ENCODE peak calls at places on chromosomes 13 and 19, in five cellular contexts. C, H, I, A and Q are unnamed samples.

GRCh38 chr19:33805840-33806433 is 9.3 kb downstream of the KCTD15 start:
- DNase-seq in H (peak), I (no peak), A (no peak), C (no peak), Q (no peak)

GRCh38 chr13:53781941-53782340 is 753.3 kb downstream of the OLFM4 start:
- DNase-seq in H (no peak), A (no peak), I (no peak), C (no peak), Q (no peak)

GRCh38 chr13:51453308-51453958 is 597 bp upstream of the INTS6 start:
- DNase-seq in H (peak), C (peak), I (peak), A (peak), Q (peak)

GRCh38 chr19:38049105-38049649 is 142.2 kb downstream of the SIPA1L3 start:
- DNase-seq in H (no peak), I (no peak), A (no peak), C (no peak), Q (no peak)

GRCh38 chr19:37979547-37980082 is 72.6 kb downstream of the SIPA1L3 start:
- DNase-seq in A (no peak), I (no peak), C (peak), H (no peak), Q (no peak)

GRCh38 chr19:9008667-9009066 is 1.5 kb downstream of the MUC16 start:
- DNase-seq in I (no peak), C (no peak), A (no peak), H (no peak), Q (no peak)

GRCh38 chr13:48864100-48864499 is 111.6 kb upstream of the FNDC3A start:
- DNase-seq in C (no peak), A (no peak), I (no peak), H (no peak), Q (no peak)

GRCh38 chr19:291561-292280 is 518 bp upstream of the PLPP2 start:
- DNase-seq in C (no peak), I (no peak), H (no peak), A (peak), Q (peak)

GRCh38 chr19:14968247-14968646 is 11.4 kb downstream of the SLC1A6 start:
- DNase-seq in C (no peak), I (no peak), H (no peak), A (no peak), Q (no peak)

GRCh38 chr13:40589285-40590109 is 76.9 kb downstream of the FOXO1 start:
- DNase-seq in A (no peak), H (peak), I (peak), C (peak), Q (peak)

GRCh38 chr19:31146546-31147183 is 202.6 kb downstream of the TSHZ3 start:
- DNase-seq in I (no peak), A (no peak), C (no peak), H (no peak), Q (no peak)

GRCh38 chr13:47719164-47719563 is 281.9 kb downstream of the SUCLA2 start:
- DNase-seq in A (no peak), H (no peak), I (no peak), C (no peak), Q (no peak)

GRCh38 chr13:72104656-72105180 is 237.7 kb upstream of the DACH1 start:
- DNase-seq in C (no peak), I (no peak), H (no peak), A (no peak), Q (no peak)

GRCh38 chr13:22915442-22916082 is 265.2 kb upstream of the SGCG start:
- DNase-seq in H (peak), A (peak), C (peak), I (peak), Q (no peak)

GRCh38 chr19:4638828-4639530 is at the start of gene TNFAIP8L1:
- DNase-seq in H (peak), A (peak), C (peak), I (peak), Q (peak)
- TF ChIP-seq POLR2A in H (no peak), A (no peak), C (no peak), I (no peak), Q (peak)

GRCh38 chr19:45391346-45391745 is 13.5 kb downstream of the PPP1R13L start:
- DNase-seq in C (no peak), H (no peak), A (no peak), I (no peak), Q (no peak)

GRCh38 chr19:45396389-45397260 is 8.2 kb downstream of the PPP1R13L start:
- DNase-seq in C (no peak), A (no peak), H (no peak), I (no peak), Q (no peak)

GRCh38 chr19:45395524-45396388 is 9.1 kb downstream of the PPP1R13L start:
- DNase-seq in I (no peak), H (no peak), A (no peak), C (no peak), Q (no peak)

GRCh38 chr19:45391871-45392665 is 12.8 kb downstream of the PPP1R13L start:
- DNase-seq in H (no peak), C (no peak), I (no peak), A (no peak), Q (no peak)
- TF ChIP-seq POLR2A in H (no peak), C (no peak), I (no peak), A (no peak), Q (no peak)

DNA sequence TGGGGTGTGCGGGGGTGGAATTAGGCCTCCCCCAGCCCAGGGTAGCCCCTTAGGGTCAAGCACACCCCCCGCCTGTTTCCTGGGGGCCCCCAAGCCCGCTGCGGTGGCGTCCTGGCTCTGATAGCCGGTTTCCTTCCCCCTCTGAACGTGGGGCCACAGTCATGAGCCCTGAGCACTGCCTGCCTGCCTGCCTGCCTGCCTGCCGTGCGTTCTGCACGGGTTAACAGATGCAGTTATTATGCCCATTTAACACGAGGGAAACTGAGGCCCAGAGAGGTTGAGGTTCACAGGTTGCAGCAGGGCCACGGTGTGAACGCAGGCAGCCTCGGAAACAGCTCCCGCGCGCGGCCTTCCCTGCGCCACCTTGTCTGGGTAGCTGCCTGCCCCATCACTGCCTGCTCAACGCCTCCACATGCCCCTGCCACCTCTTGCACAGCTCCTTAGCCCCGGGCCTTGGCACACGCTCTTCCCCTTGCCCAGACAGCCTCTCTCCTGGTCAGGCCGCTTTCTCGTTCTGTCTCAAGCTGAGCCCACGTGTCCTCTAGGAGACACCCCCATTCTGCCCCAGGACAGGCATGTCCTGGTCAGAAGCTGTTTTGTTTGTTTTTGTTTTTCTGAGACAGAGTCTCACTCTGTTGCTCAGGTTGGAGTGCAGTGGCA is 1.2 kb upstream of the GAMT start:
- DNase-seq in C (peak), I (no peak), H (no peak), A (no peak), Q (peak)
- TF ChIP-seq POLR2A in C (no peak), I (no peak), H (no peak), A (no peak), Q (no peak)

DNA sequence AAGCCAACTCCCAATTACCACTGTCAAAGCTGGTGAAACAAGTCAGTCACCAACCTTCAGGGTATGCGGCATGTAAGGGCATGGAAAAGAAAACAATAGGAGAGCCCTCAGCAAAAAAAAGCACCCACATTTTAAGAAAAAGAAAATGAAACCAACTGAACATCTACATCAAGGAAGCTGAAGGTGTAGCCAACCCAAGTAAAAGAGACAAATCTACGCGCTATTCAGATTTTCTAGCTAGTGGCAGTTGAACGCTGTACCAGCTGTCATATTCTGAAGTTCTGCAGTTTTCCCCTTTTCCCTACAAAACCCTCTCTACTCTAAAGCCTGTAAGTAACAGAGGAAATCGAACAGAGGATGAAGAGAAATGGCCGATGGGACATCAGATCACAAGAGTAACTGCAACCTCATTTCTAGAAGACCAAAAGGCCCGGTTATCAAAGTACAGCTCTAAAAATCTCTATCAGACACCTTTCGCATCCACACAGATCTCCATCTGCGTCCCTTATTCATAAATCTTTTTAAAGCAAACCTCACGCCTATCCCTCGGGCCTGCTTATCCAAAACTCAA is 1.4 kb downstream of the MYCBP2 start:
- DNase-seq in H (no peak), I (no peak), C (no peak), A (no peak), Q (no peak)
- TF ChIP-seq POLR2A in H (no peak), I (no peak), C (no peak), A (peak), Q (no peak)

GRCh38 chr19:35613574-35613973 is 1.0 kb downstream of the HAUS5 start:
- DNase-seq in C (no peak), I (no peak), A (no peak), H (no peak), Q (no peak)
- TF ChIP-seq POLR2A in C (no peak), I (no peak), A (no peak), H (no peak), Q (no peak)

DNA sequence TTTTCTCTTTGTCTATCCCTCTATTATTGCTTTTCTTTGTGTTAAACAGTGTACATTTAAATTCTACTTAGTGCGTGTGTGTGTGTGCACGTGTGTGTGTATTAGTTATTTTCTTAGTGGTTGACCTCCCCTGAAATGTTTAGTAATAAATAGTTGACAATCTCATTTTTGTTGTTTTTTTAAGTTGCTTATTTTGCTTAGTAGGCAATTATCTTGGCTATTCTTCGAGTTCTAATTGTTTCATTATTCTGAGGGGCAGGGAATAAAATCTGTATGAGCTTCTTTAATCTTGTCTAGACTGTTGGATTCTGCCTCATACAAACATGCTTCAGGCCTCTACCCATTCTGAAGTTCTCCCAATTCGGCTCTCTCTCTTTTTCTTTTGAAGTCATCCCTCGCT is 1169.0 kb upstream of the ATXN8OS start:
- DNase-seq in H (no peak), A (no peak), C (no peak), I (no peak), Q (no peak)
- TF ChIP-seq POLR2A in H (no peak), A (no peak), C (no peak), I (no peak), Q (no peak)

GRCh38 chr13:46101488-46102289 is 3.1 kb downstream of the CPB2 start:
- DNase-seq in C (no peak), A (no peak), H (no peak), I (peak), Q (no peak)

GRCh38 chr13:46101002-46101401 is 3.8 kb downstream of the CPB2 start:
- DNase-seq in A (no peak), I (no peak), C (no peak), H (no peak), Q (no peak)

GRCh38 chr13:46103037-46103436 is 1.8 kb downstream of the CPB2 start:
- DNase-seq in A (no peak), H (no peak), C (no peak), I (no peak), Q (no peak)

GRCh38 chr13:46097663-46098062 is 7.2 kb downstream of the CPB2 start:
- DNase-seq in A (no peak), C (no peak), H (no peak), I (no peak), Q (no peak)

DNA sequence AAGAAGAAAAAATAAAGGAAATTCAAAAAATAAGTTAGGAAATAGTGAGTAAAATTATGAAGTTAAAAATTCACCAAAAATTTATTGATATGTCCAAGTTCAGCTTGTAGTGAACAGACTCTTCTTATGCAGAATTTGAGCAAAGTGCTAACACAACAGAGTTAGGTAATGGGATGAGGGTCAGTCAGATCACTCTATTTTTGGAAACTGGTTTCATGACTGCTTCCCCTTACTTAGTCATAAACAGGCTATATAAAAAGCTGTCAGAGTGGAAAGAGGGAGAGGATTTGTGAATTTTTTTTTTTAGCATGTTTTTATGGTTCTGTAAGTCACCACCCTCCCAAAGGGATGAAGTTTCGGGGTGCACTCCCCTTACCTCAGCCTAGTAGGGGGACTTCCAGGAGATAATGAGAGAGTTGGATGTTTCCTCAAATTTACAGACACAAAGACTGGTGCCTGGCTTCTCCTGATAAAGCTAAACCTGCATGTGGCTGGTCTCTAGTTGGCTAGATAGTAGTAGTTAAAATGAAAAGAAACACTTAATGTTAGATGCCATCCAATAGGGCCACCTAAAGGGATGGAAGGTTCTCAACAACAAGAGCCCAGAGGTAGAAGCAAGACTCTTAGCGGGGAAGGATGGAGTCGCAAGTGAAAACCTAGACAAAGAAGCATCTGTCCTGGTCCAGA is 4.5 kb downstream of the CPB2 start:
- DNase-seq in I (no peak), H (no peak), A (no peak), C (no peak), Q (no peak)
- TF ChIP-seq POLR2A in I (no peak), H (no peak), A (no peak), C (no peak), Q (no peak)

DNA sequence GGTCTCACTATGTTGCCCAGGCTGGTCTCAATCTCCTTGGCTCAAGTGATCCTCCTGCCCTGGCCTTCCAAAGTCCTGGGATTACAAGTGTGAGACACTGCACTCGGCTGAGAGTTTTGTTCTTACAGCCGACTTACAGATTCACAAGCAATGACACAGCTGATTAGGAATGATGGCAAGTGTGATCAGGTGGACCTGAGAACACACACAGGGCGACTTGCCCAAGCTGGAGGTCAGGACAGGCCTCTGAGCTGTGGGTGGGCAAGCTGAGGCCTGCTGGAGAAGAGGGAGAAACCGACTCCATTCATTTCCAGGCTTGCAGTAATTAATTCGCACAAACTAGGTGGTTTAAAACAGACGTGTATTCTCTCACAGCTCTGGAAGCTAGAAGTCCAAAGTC is 8.1 kb upstream of the ATG4D start:
- DNase-seq in A (no peak), H (no peak), C (peak), I (no peak), Q (no peak)
- TF ChIP-seq POLR2A in A (no peak), H (no peak), C (no peak), I (no peak), Q (no peak)

GRCh38 chr19:56567274-56568120 is at the start of gene ZNF470:
- DNase-seq in A (peak), H (peak), C (peak), I (peak), Q (peak)
- TF ChIP-seq POLR2A in A (peak), H (no peak), C (peak), I (peak), Q (no peak)